ENCODE peak calls at places on chromosome 11, in ten cellular contexts. H is lower lobe of right lung; L is EL; O is SK-N-MC; X is HT-29; J is DMS 273 treated with DMSO at 0.1 percent for 48 hours; U is A172; D is stimulated activated CD8-positive, alpha-beta memory T cell treated with anti-CD3 and anti-CD28 coated beads, Interleukin-7, amount 100 ng/mL, for 24 hours; W is activated B cell treated with CpG ODN at 0.5 μM for 24 hours; A is stimulated activated CD4-positive, alpha-beta T cell treated with anti-CD3 and anti-CD28 coated beads, Interleukin-4, amount 100 ng/mL, for 24 hours. C is an unnamed sample.

GRCh38 chr11:118046051-118046963 is 30.6 kb upstream of the TMPRSS4 start:
- DNase-seq in H (no peak), L (no peak), O (no peak), X (no peak), J (peak), U (no peak), D (no peak), W (no peak), A (peak), C (no peak)

GRCh38 chr11:126147268-126148111 is 64.0 kb downstream of the RPUSD4 start:
- DNase-seq in H (no peak), L (no peak), O (no peak), X (peak), J (no peak), U (no peak), D (no peak), W (no peak), A (no peak), C (no peak)

GRCh38 chr11:16764888-16765287 is 26.4 kb downstream of the C11orf58 start:
- DNase-seq in H (no peak), L (no peak), O (no peak), X (no peak), J (no peak), U (no peak), D (no peak), W (no peak), A (no peak), C (peak)

GRCh38 chr11:11510939-11511338 is 110.9 kb downstream of the GALNT18 start:
- DNase-seq in H (peak), L (no peak), O (no peak), X (no peak), J (no peak), U (no peak), D (no peak), W (no peak), A (no peak), C (no peak)

GRCh38 chr11:121154473-121154872 is 53.4 kb downstream of the TECTA start:
- DNase-seq in H (no peak), L (no peak), O (no peak), X (no peak), J (no peak), U (no peak), D (no peak), W (no peak), A (no peak), C (no peak)

GRCh38 chr11:120108154-120108784 is 29.6 kb downstream of the TRIM29 start:
- DNase-seq in H (peak), L (peak), O (no peak), X (peak), J (no peak), U (peak), D (peak), W (peak), A (peak), C (peak)

GRCh38 chr11:57646756-57647303 is 2.9 kb downstream of the YPEL4 start:
- DNase-seq in H (no peak), L (no peak), O (no peak), X (no peak), J (no peak), U (no peak), D (no peak), W (no peak), A (no peak), C (no peak)

GRCh38 chr11:73875840-73876239 is 806 bp downstream of the COA4 start:
- DNase-seq in H (no peak), L (peak), O (no peak), X (no peak), J (no peak), U (no peak), D (no peak), W (no peak), A (no peak), C (no peak)

GRCh38 chr11:3093281-3094191 is 36.3 kb upstream of the CARS1 start:
- DNase-seq in H (no peak), L (no peak), O (no peak), X (no peak), J (no peak), U (peak), D (no peak), W (no peak), A (no peak), C (peak)

C was measured in sciatic nerve.